ENCODE peak calls at places on chromosomes 2 and 18, in four cellular contexts. E is mammary epithelial cell, K is fibroblast of gingiva, T is sigmoid colon. Z is an unnamed sample.

GRCh38 chr2:54845514-54845913 is 122.1 kb downstream of the EML6 start:
- DNase-seq in K (no peak), T (no peak), E (no peak), Z (no peak)

GRCh38 chr2:136238552-136239346 is 120.8 kb upstream of the CXCR4 start:
- DNase-seq in E (peak), T (no peak), K (no peak), Z (no peak)

GRCh38 chr2:111919362-111919761 is 21.0 kb downstream of the MERTK start:
- DNase-seq in T (no peak), K (no peak), E (no peak), Z (no peak)

GRCh38 chr2:65299246-65299645 is 71.6 kb downstream of the ACTR2 start:
- DNase-seq in E (peak), T (no peak), K (no peak), Z (no peak)

GRCh38 chr2:171762879-171763573 is 75.8 kb downstream of the DYNC1I2 start:
- DNase-seq in T (no peak), E (peak), K (peak), Z (no peak)

GRCh38 chr2:74024216-74024615 is 39.5 kb downstream of the TET3 start:
- DNase-seq in T (no peak), K (no peak), E (no peak), Z (no peak)

GRCh38 chr2:132999421-132999820 is 329.4 kb upstream of the LYPD1 start:
- DNase-seq in K (no peak), T (no peak), E (no peak), Z (no peak)

GRCh38 chr2:80489718-80490117 is 185.2 kb upstream of the LRRTM1 start:
- DNase-seq in T (no peak), K (no peak), E (peak), Z (no peak)

GRCh38 chr18:43482136-43482535 is 204.8 kb upstream of the SYT4 start:
- DNase-seq in K (no peak), T (no peak), E (no peak), Z (no peak)

GRCh38 chr18:5542393-5543035 is 1.3 kb downstream of the EPB41L3 start:
- DNase-seq in T (peak), K (peak), E (no peak), Z (peak)

GRCh38 chr18:37280701-37281100 is 284.9 kb downstream of the CELF4 start:
- DNase-seq in K (no peak), E (no peak), T (no peak), Z (no peak)

GRCh38 chr2:5020451-5020850 is 671.7 kb upstream of the SOX11 start:
- DNase-seq in K (no peak), T (no peak), E (no peak), Z (no peak)

GRCh38 chr2:217338306-217338916 is 478.5 kb upstream of the TNP1 start:
- DNase-seq in T (peak), E (peak), K (peak), Z (no peak)

GRCh38 chr2:215356948-215357461 is 45.1 kb downstream of the ATIC start:
- DNase-seq in E (peak), T (no peak), K (peak), Z (no peak)

GRCh38 chr18:61893971-61894750 is 1.4 kb upstream of the RNF152 start:
- DNase-seq in E (peak), K (peak), T (peak), Z (peak)

GRCh38 chr18:49639643-49640361 is 77.9 kb downstream of the LIPG start:
- DNase-seq in T (peak), E (no peak), K (no peak), Z (no peak)

GRCh38 chr2:37896319-37896718 is 28.8 kb upstream of the RMDN2 start:
- DNase-seq in E (no peak), K (no peak), T (no peak), Z (no peak)

Z was measured in H9.